ENCODE peak calls at places on chromosome 4, in six cellular contexts. T is EH; Q is HT-29; U is AML-193; F is activated T-helper 2 cell treated with anti-CD3 and anti-CD28 coated beads, Interferon-gamma antibody, Interleukin-2, Interleukin-4, amounts not matched to agents 10 μg/mL and 5 μg/mL and 100 μg/mL, durations not matched to agents 14 hours and 24 hours and 36 hours; C is omental fat pad. Z is an unnamed sample.
A peak's percentile ranks its signal among the peaks of the same experiment; 100 is the strongest.

GRCh38 chr4:156538651-156539285 is 432.8 kb downstream of the PDGFC start:
- DNase-seq in Q (no peak), C (no peak), T (no peak), F (no peak), U (no peak), Z (no peak)

GRCh38 chr4:71494539-71494938 is 155.7 kb downstream of the SLC4A4 start:
- DNase-seq in F (no peak), T (no peak), U (no peak), Q (peak; percentile 7), C (no peak), Z (no peak)

GRCh38 chr4:121380448-121381147 is at the start of gene QRFPR:
- DNase-seq in T (no peak), Q (no peak), F (no peak), U (no peak), C (no peak), Z (no peak)

GRCh38 chr4:150573534-150573933 is 8.4 kb upstream of the MAB21L2 start:
- DNase-seq in C (no peak), T (peak; percentile 59), Q (no peak), F (no peak), U (no peak), Z (peak; percentile 10)

GRCh38 chr4:76305971-76306881 is at the start of gene STBD1:
- DNase-seq in T (peak; percentile 82), F (peak; percentile 23), Q (peak; percentile 69), C (no peak), U (peak; percentile 58), Z (peak; percentile 84)

GRCh38 chr4:58587856-58588255 is 1477.7 kb upstream of the IGFBP7 start:
- DNase-seq in T (no peak), U (no peak), F (no peak), Q (peak; percentile 72), C (no peak), Z (peak; percentile 81)

GRCh38 chr4:76198411-76199237 is 15.0 kb downstream of the SCARB2 start:
- DNase-seq in T (peak; percentile 88), C (no peak), Q (peak; percentile 82), F (no peak), U (no peak), Z (peak; percentile 94)

GRCh38 chr4:15376594-15376993 is 51.2 kb upstream of the C1QTNF7 start:
- DNase-seq in T (peak; percentile 46), F (no peak), Q (no peak), C (no peak), U (no peak), Z (peak; percentile 48)

GRCh38 chr4:109411964-109412363 is 21.7 kb upstream of the SEC24B start:
- DNase-seq in F (no peak), U (no peak), Q (no peak), C (no peak), T (peak; percentile 20), Z (peak; percentile 43)

GRCh38 chr4:43136752-43137151 is 244.2 kb downstream of the GRXCR1 start:
- DNase-seq in C (no peak), Q (no peak), T (no peak), U (no peak), F (no peak), Z (no peak)

GRCh38 chr4:10746371-10747143 is 62.0 kb upstream of the CLNK start:
- DNase-seq in C (no peak), T (peak; percentile 42), F (no peak), Q (no peak), U (no peak), Z (no peak)

GRCh38 chr4:153374471-153374870 is 30.0 kb downstream of the MND1 start:
- DNase-seq in T (peak; percentile 57), Q (no peak), C (no peak), F (no peak), U (no peak), Z (no peak)